ENCODE peak calls at places on chromosomes 4 and X, in eight cellular contexts. Z, X, A, L, E, M, K and C are unnamed samples.

GRCh38 chrX:40521868-40522450 is 58.8 kb upstream of the ATP6AP2 start:
- DNase-seq in M (no peak), Z (no peak), K (no peak), L (no peak), E (no peak), X (no peak), A (no peak), C (no peak)

GRCh38 chr4:110639207-110640092 is 16.6 kb upstream of the PITX2 start:
- DNase-seq in X (no peak), Z (no peak), A (no peak), E (no peak), L (no peak), M (no peak), K (no peak), C (no peak)

GRCh38 chr4:89303989-89304388 is 3.6 kb downstream of the GPRIN3 start:
- DNase-seq in M (no peak), L (no peak), E (no peak), Z (no peak), A (no peak), X (no peak), K (no peak), C (no peak)

GRCh38 chr4:186201535-186202230 is 10.3 kb downstream of the CYP4V2 start:
- DNase-seq in K (peak), A (peak), Z (peak), M (peak), L (no peak), X (peak), E (no peak), C (peak)

GRCh38 chr4:153084939-153085630 is 119.2 kb upstream of the TRIM2 start:
- DNase-seq in E (peak), A (peak), X (peak), K (peak), L (peak), M (peak), Z (peak), C (peak)

GRCh38 chr4:161767116-161767515 is 396.7 kb downstream of the FSTL5 start:
- DNase-seq in K (peak), A (peak), X (no peak), E (peak), L (peak), M (no peak), Z (no peak), C (no peak)

GRCh38 chr4:127988638-127989037 is 23.4 kb downstream of the ABHD18 start:
- DNase-seq in M (no peak), A (no peak), X (no peak), K (no peak), E (no peak), L (no peak), Z (no peak), C (no peak)

GRCh38 chrX:13126785-13127184 is 82.4 kb upstream of the FAM9C start:
- DNase-seq in E (no peak), M (no peak), L (peak), X (no peak), A (no peak), Z (no peak), K (peak), C (no peak)

GRCh38 chrX:104659037-104659744 is 93.2 kb downstream of the IL1RAPL2 start:
- DNase-seq in L (peak), Z (no peak), M (no peak), E (no peak), X (no peak), A (no peak), K (peak), C (no peak)

GRCh38 chr4:95212692-95213091 is 336.1 kb downstream of the UNC5C start:
- DNase-seq in M (no peak), Z (no peak), E (no peak), L (no peak), X (no peak), K (no peak), A (no peak), C (no peak)

GRCh38 chr4:15182600-15183222 is 180.4 kb downstream of the CPEB2 start:
- DNase-seq in M (no peak), Z (no peak), K (peak), X (no peak), E (no peak), A (no peak), L (peak), C (no peak)

GRCh38 chrX:153685751-153686676 is 1.7 kb upstream of the SLC6A8 start:
- DNase-seq in L (no peak), M (no peak), X (no peak), A (no peak), K (no peak), Z (peak), E (no peak), C (no peak)

GRCh38 chr4:154916068-154916467 is 135.0 kb downstream of the RBM46 start:
- DNase-seq in A (no peak), Z (no peak), E (no peak), X (no peak), K (no peak), L (no peak), M (no peak), C (no peak)

GRCh38 chr4:25051534-25051933 is 20.8 kb upstream of the LGI2 start:
- DNase-seq in E (no peak), X (no peak), A (no peak), Z (no peak), M (no peak), L (peak), K (peak), C (no peak)

GRCh38 chr4:156516698-156517097 is 454.9 kb downstream of the PDGFC start:
- DNase-seq in K (no peak), E (no peak), L (peak), Z (no peak), M (no peak), X (peak), A (no peak), C (no peak)

GRCh38 chr4:142331132-142331531 is 515.0 kb downstream of the INPP4B start:
- DNase-seq in K (peak), M (no peak), A (no peak), Z (no peak), E (no peak), L (no peak), X (peak), C (no peak)

GRCh38 chr4:62548108-62548524 is 1348.0 kb downstream of the ADGRL3 start:
- DNase-seq in L (no peak), Z (no peak), K (peak), X (no peak), E (no peak), A (peak), M (no peak), C (no peak)

GRCh38 chr4:186739802-186740434 is 16.3 kb upstream of the FAT1 start:
- DNase-seq in A (no peak), M (no peak), K (no peak), L (no peak), E (no peak), X (no peak), Z (no peak), C (no peak)

GRCh38 chr4:98609946-98610345 is 48.5 kb downstream of the TSPAN5 start:
- DNase-seq in Z (no peak), M (no peak), E (no peak), A (no peak), X (no peak), K (no peak), L (no peak), C (no peak)

GRCh38 chr4:152102184-152103000 is 341.6 kb upstream of the GATB start:
- DNase-seq in Z (no peak), E (no peak), L (peak), K (no peak), X (peak), A (no peak), M (no peak), C (no peak)

GRCh38 chr4:110033994-110034393 is 121.3 kb downstream of the EGF start:
- DNase-seq in K (no peak), M (peak), A (peak), Z (no peak), E (no peak), L (no peak), X (no peak), C (no peak)

GRCh38 chr4:152956650-152957436 is 20.7 kb downstream of the FHDC1 start:
- DNase-seq in Z (no peak), A (no peak), E (no peak), X (peak), K (peak), M (no peak), L (peak), C (no peak)

GRCh38 chr4:125811892-125812291 is 497.1 kb downstream of the FAT4 start:
- DNase-seq in E (no peak), X (no peak), M (no peak), Z (no peak), K (no peak), L (no peak), A (no peak), C (no peak)

GRCh38 chrX:70172226-70172625 is 5.1 kb upstream of the DGAT2L6 start:
- DNase-seq in M (no peak), X (no peak), A (no peak), E (no peak), L (peak), Z (no peak), K (no peak), C (no peak)

GRCh38 chrX:77785400-77785745 is 643 bp downstream of the ATRX start:
- DNase-seq in Z (no peak), M (no peak), A (peak), X (no peak), E (no peak), L (peak), K (peak), C (no peak)

GRCh38 chr4:100421356-100421978 is 96.4 kb downstream of the EMCN start:
- DNase-seq in X (peak), M (no peak), L (peak), Z (no peak), A (peak), K (peak), E (no peak), C (no peak)
- TF ChIP-seq CTCF in X (peak), M (peak), L (peak), Z (peak), A (peak), K (peak), E (peak), C (peak)

DNA sequence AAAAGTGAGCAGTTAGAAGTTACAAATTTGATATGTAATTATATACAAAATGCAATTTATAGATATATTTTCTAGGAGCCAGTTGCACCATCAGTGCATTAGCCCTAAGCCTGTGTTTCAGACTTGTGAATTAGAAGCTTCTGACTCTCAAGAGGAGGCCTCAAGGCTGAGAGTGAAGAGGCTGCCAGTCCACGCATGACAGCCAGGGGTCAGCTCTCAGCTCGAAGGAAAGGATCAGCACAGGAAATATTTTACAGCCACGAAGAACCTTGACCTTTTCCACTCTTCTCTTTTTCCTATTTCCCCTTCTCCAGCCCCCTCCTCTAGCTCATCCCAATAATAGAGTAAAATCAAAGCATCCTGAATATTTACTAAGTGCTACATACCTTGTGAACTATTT is 642.4 kb downstream of the TRIML1 start:
- DNase-seq in M (no peak), Z (no peak), E (no peak), L (no peak), X (no peak), K (no peak), A (no peak), C (no peak)
- TF ChIP-seq CTCF in M (no peak), Z (peak), E (peak), L (peak), X (peak), K (no peak), A (no peak), C (no peak)

GRCh38 chr4:167150587-167150986 is 83.7 kb downstream of the SPOCK3 start:
- DNase-seq in Z (no peak), M (no peak), E (no peak), L (no peak), X (no peak), K (no peak), A (no peak), C (no peak)

GRCh38 chr4:167143018-167143417 is 91.3 kb downstream of the SPOCK3 start:
- DNase-seq in E (no peak), K (no peak), Z (no peak), X (no peak), A (no peak), M (no peak), L (no peak), C (no peak)

GRCh38 chr4:167144605-167145004 is 89.7 kb downstream of the SPOCK3 start:
- DNase-seq in X (no peak), M (no peak), L (no peak), K (no peak), A (no peak), Z (no peak), E (no peak), C (no peak)
- TF ChIP-seq CTCF in X (no peak), M (no peak), L (no peak), K (no peak), A (no peak), Z (no peak), E (no peak), C (no peak)

GRCh38 chrX:93419642-93420041 is 253.7 kb downstream of the NAP1L3 start:
- DNase-seq in M (no peak), E (no peak), K (no peak), X (no peak), A (no peak), L (no peak), Z (no peak), C (no peak)

GRCh38 chrX:93420090-93420489 is 253.3 kb downstream of the NAP1L3 start:
- DNase-seq in X (no peak), E (no peak), M (no peak), L (no peak), A (no peak), Z (no peak), K (no peak), C (no peak)

GRCh38 chrX:93420635-93421034 is 252.7 kb downstream of the NAP1L3 start:
- DNase-seq in X (no peak), L (no peak), Z (no peak), M (no peak), A (no peak), E (no peak), K (peak), C (no peak)

GRCh38 chrX:93428497-93428896 is 244.9 kb downstream of the NAP1L3 start:
- DNase-seq in M (no peak), L (no peak), K (no peak), E (no peak), Z (no peak), X (no peak), A (no peak), C (no peak)

GRCh38 chrX:93422693-93423092 is 250.7 kb downstream of the NAP1L3 start:
- DNase-seq in M (no peak), A (peak), Z (no peak), L (no peak), X (no peak), K (peak), E (no peak), C (no peak)
- TF ChIP-seq CTCF in M (peak), A (peak), Z (peak), L (no peak), X (peak), K (peak), E (peak), C (no peak)

GRCh38 chr4:108881190-108881589 is 118.3 kb upstream of the ETNPPL start:
- DNase-seq in K (peak), A (no peak), E (peak), L (peak), Z (no peak), X (peak), M (no peak), C (no peak)

GRCh38 chr4:108884596-108884995 is 121.7 kb upstream of the ETNPPL start:
- DNase-seq in A (no peak), K (no peak), E (no peak), L (peak), M (no peak), Z (no peak), X (no peak), C (no peak)

GRCh38 chr4:108887034-108887433 is 124.2 kb upstream of the ETNPPL start:
- DNase-seq in X (no peak), K (no peak), L (no peak), E (no peak), A (no peak), M (no peak), Z (no peak), C (no peak)

GRCh38 chr4:108889696-108890475 is 127.0 kb upstream of the ETNPPL start:
- DNase-seq in M (no peak), L (peak), Z (no peak), K (no peak), X (no peak), A (no peak), E (no peak), C (no peak)

GRCh38 chr4:108885211-108885610 is 122.4 kb upstream of the ETNPPL start:
- DNase-seq in K (peak), E (no peak), L (peak), A (no peak), Z (no peak), M (no peak), X (peak), C (no peak)
- TF ChIP-seq CTCF in K (no peak), E (no peak), L (no peak), A (no peak), Z (no peak), M (no peak), X (no peak), C (no peak)

DNA sequence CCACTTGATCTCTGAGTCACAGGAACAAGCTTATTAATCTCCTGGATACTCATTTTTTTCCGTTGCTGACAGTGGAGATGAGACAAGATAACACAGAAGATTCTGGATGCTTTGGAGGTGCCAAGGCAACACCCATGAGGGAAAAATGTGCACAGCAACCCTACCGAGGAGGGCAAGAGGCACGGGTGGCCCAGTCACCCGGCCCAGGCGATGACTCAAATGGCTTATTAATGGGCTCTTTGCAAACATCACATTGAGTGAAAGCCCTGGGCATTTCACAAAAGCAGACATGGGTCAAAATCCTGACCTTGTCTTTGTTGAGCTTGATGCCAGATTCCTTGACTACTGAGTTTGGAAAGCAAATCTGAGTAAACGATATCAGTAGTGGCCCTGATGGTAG is 315.1 kb downstream of the STK32B start:
- DNase-seq in K (no peak), L (peak), A (no peak), E (peak), M (no peak), X (peak), Z (no peak), C (no peak)
- TF ChIP-seq CTCF in K (no peak), L (no peak), A (no peak), E (no peak), M (no peak), X (no peak), Z (no peak), C (no peak)

GRCh38 chr4:2623442-2623841 is 87.0 kb downstream of the FAM193A start:
- DNase-seq in X (no peak), L (no peak), M (no peak), Z (peak), A (no peak), K (no peak), E (no peak), C (no peak)

GRCh38 chr4:2619459-2619858 is 83.0 kb downstream of the FAM193A start:
- DNase-seq in X (no peak), M (no peak), E (no peak), A (no peak), Z (peak), L (no peak), K (no peak), C (no peak)

GRCh38 chr4:2626231-2626630 is 89.8 kb downstream of the FAM193A start:
- DNase-seq in E (no peak), A (no peak), L (no peak), K (no peak), M (no peak), X (no peak), Z (peak), C (no peak)

GRCh38 chr4:2621419-2621818 is 85.0 kb downstream of the FAM193A start:
- DNase-seq in E (no peak), K (no peak), Z (no peak), M (no peak), L (no peak), X (no peak), A (no peak), C (no peak)

GRCh38 chr4:2624782-2625548 is 88.5 kb downstream of the FAM193A start:
- DNase-seq in K (no peak), Z (peak), X (no peak), L (no peak), M (no peak), A (no peak), E (no peak), C (no peak)
- TF ChIP-seq CTCF in K (no peak), Z (no peak), X (no peak), L (no peak), M (no peak), A (no peak), E (no peak), C (no peak)

DNA sequence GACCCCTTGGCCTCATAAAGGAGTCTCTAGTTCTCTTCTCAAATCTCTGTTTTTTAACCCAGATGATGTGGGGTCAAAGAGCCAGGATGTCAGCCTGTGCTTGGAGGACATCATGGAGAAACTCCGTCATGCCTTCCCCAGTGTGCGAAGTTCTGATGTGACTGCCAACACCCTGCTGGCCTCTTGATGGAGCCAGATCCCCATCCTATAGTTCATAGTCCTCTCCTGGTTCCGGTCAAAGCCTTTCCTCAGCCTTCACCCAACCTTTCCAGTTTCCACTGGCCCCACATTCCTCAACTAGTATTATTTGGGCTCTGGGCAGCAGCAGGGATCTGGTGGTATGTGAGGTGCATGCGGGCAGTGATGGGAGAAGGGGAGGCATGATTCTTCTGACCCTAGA is 30.7 kb downstream of the TAF7L start:
- DNase-seq in Z (no peak), X (peak), A (peak), E (no peak), M (no peak), K (peak), L (no peak), C (no peak)
- TF ChIP-seq CTCF in Z (no peak), X (peak), A (peak), E (peak), M (peak), K (peak), L (peak), C (no peak)

GRCh38 chrX:126342859-126343258 is 176.8 kb upstream of the DCAF12L2 start:
- DNase-seq in K (no peak), M (no peak), Z (no peak), X (no peak), E (no peak), L (no peak), A (no peak), C (no peak)
- TF ChIP-seq CTCF in K (no peak), M (no peak), Z (no peak), X (no peak), E (no peak), L (no peak), A (no peak), C (no peak)